ENCODE peak calls at places on chromosomes 1 and 21, in seven cellular contexts. U is H9, V is mesendoderm, N is IMR-90, P is neuronal stem cell, Y is mesenchymal stem cell, O is H1. F is an unnamed sample.

GRCh38 chr1:87226341-87226760 is 102.3 kb upstream of the LMO4 start:
- DNase-seq in U (peak; percentile 47), V (peak; percentile 87), N (peak; percentile 100), P (peak; percentile 9), Y (peak; percentile 93), O (peak; percentile 27), F (peak; percentile 73)

GRCh38 chr1:199010933-199011332 is 372.1 kb downstream of the PTPRC start:
- DNase-seq in U (no peak), V (no peak), N (peak; percentile 75), P (no peak), Y (peak; percentile 67), O (no peak), F (peak; percentile 45)

GRCh38 chr21:16343776-16344175 is 614.0 kb downstream of the USP25 start:
- DNase-seq in U (no peak), V (peak; percentile 33), N (no peak), P (no peak), Y (no peak), O (no peak), F (no peak)

GRCh38 chr1:108972941-108973340 is 9.7 kb upstream of the CLCC1 start:
- DNase-seq in U (no peak), V (no peak), N (no peak), P (no peak), Y (no peak), O (no peak), F (no peak)

GRCh38 chr21:42939581-42940413 is 14.4 kb upstream of the ERVH48-1 start:
- DNase-seq in U (no peak), V (no peak), N (peak; percentile 99), P (no peak), Y (peak; percentile 97), O (no peak), F (peak; percentile 94)

GRCh38 chr1:17012775-17013501 is 1.2 kb upstream of the ATP13A2 start:
- DNase-seq in U (peak; percentile 49), V (peak; percentile 39), N (no peak), P (no peak), Y (no peak), O (no peak), F (no peak)

GRCh38 chr21:42703936-42704335 is 50.5 kb downstream of the PDE9A start:
- DNase-seq in U (no peak), V (no peak), N (no peak), P (no peak), Y (no peak), O (no peak), F (no peak)

GRCh38 chr21:41957991-41958766 is 4.4 kb upstream of the C2CD2 start:
- DNase-seq in U (no peak), V (peak; percentile 75), N (peak; percentile 98), P (no peak), Y (peak; percentile 94), O (no peak), F (peak; percentile 83)

GRCh38 chr1:90717665-90718410 is 736 bp upstream of the BARHL2 start:
- DNase-seq in U (peak; percentile 86), V (peak; percentile 73), N (peak; percentile 5), P (no peak), Y (peak; percentile 24), O (no peak), F (peak; percentile 31)

GRCh38 chr1:36755313-36756230 is 272.9 kb upstream of the CSF3R start:
- DNase-seq in U (no peak), V (no peak), N (no peak), P (no peak), Y (no peak), O (no peak), F (no peak)
- H2AK5ac ChIP-seq in U (no peak overlapping the region), V (no peak overlapping the region), N (no peak overlapping the region), P (peak overlapping the region; percentile 28), Y (no peak overlapping the region), O (no peak overlapping the region), F (no peak overlapping the region)

GRCh38 chr1:209873067-209873810 is 45.5 kb downstream of the UTP25 start:
- DNase-seq in U (no peak), V (no peak), N (peak; percentile 27), P (no peak), Y (peak; percentile 43), O (no peak), F (no peak)
- H4K8ac ChIP-seq in U (no peak overlapping the region), V (no peak overlapping the region), N (no peak overlapping the region), P (no peak overlapping the region), Y (no peak overlapping the region), O (no peak overlapping the region), F (no peak overlapping the region)

GRCh38 chr1:38730511-38731397 is 128.8 kb downstream of the RRAGC start:
- DNase-seq in U (no peak), V (no peak), N (peak; percentile 26), P (no peak), Y (peak; percentile 38), O (no peak), F (peak; percentile 83)
- H2AK5ac ChIP-seq in U (no peak overlapping the region), V (no peak overlapping the region), N (no peak overlapping the region), P (no peak overlapping the region), Y (no peak overlapping the region), O (no peak overlapping the region), F (no peak overlapping the region)

GRCh38 chr1:69982992-69983391 is 222.4 kb downstream of the LRRC40 start:
- DNase-seq in U (no peak), V (no peak), N (peak; percentile 73), P (no peak), Y (peak; percentile 76), O (no peak), F (peak; percentile 56)
- H4K8ac ChIP-seq in U (no peak overlapping the region), V (no peak overlapping the region), N (no peak overlapping the region), P (no peak overlapping the region), Y (no peak overlapping the region), O (no peak overlapping the region), F (no peak overlapping the region)